ENCODE peak calls at places on chromosome 2, in four cellular contexts. O is kidney glomerular epithelial cell; S is naive thymus-derived CD8-positive, alpha-beta T cell; A is mesendoderm. Y is an unnamed sample.

GRCh38 chr2:28300921-28301341 is 91.7 kb upstream of the FOSL2 start:
- DNase-seq in S (no peak), O (no peak), A (no peak), Y (no peak)

GRCh38 chr2:169139993-169140767 is 70.8 kb downstream of the DHRS9 start:
- DNase-seq in A (peak; percentile 10), O (no peak), S (no peak), Y (no peak)

GRCh38 chr2:173090291-173090877 is 14.7 kb downstream of the MAP3K20 start:
- DNase-seq in O (peak; percentile 40), S (no peak), A (peak; percentile 84), Y (peak; percentile 11)

GRCh38 chr2:127174977-127175376 is 45.1 kb downstream of the CYP27C1 start:
- DNase-seq in A (no peak), O (peak; percentile 44), S (no peak), Y (no peak)

GRCh38 chr2:197813093-197813787 is 8.8 kb downstream of the PLCL1 start:
- DNase-seq in S (no peak), A (peak; percentile 63), O (peak; percentile 54), Y (no peak)

GRCh38 chr2:128623776-128624424 is 305.2 kb upstream of the HS6ST1 start:
- DNase-seq in S (no peak), A (no peak), O (no peak), Y (no peak)

GRCh38 chr2:232075080-232075479 is 113.6 kb downstream of the DIS3L2 start:
- DNase-seq in S (no peak), A (no peak), O (peak; percentile 3), Y (no peak)

GRCh38 chr2:236541008-236541562 is 28.5 kb upstream of the ACKR3 start:
- DNase-seq in A (no peak), O (no peak), S (no peak), Y (no peak)

GRCh38 chr2:234701421-234701820 is 204.5 kb upstream of the ARL4C start:
- DNase-seq in S (no peak), O (no peak), A (no peak), Y (no peak)

GRCh38 chr2:18167871-18168270 is 289.4 kb downstream of the KCNS3 start:
- DNase-seq in O (no peak), S (no peak), A (no peak), Y (no peak)

GRCh38 chr2:96535331-96535730 is 1.2 kb upstream of the ARID5A start:
- DNase-seq in O (no peak), S (no peak), A (no peak), Y (no peak)

GRCh38 chr2:80105020-80105419 is 199.5 kb downstream of the LRRTM1 start:
- DNase-seq in S (no peak), A (no peak), O (no peak), Y (no peak)

GRCh38 chr2:102843759-102844443 is 82.1 kb downstream of the TMEM182 start:
- DNase-seq in S (no peak), A (no peak), O (no peak), Y (no peak)

GRCh38 chr2:153606623-153607022 is 128.1 kb upstream of the RPRM start:
- DNase-seq in S (no peak), O (no peak), A (no peak), Y (no peak)

GRCh38 chr2:20451346-20451745 is 4.5 kb downstream of the RHOB start:
- DNase-seq in S (no peak), O (peak; percentile 83), A (no peak), Y (no peak)

GRCh38 chr2:241068942-241069810 is 32.9 kb downstream of the MTERF4 start:
- DNase-seq in O (no peak), A (no peak), S (no peak), Y (no peak)

GRCh38 chr2:165902929-165903328 is 50.6 kb downstream of the TTC21B start:
- DNase-seq in S (no peak), A (no peak), O (peak; percentile 3), Y (no peak)

GRCh38 chr2:185433824-185434223 is 304.8 kb upstream of the FSIP2 start:
- DNase-seq in S (no peak), A (no peak), O (no peak), Y (no peak)

GRCh38 chr2:239706407-239706806 is 305.6 kb upstream of the HDAC4 start:
- DNase-seq in O (no peak), A (peak; percentile 6), S (no peak), Y (peak; percentile 35)

GRCh38 chr2:48733067-48733503 is 22.4 kb downstream of the LHCGR start:
- DNase-seq in S (no peak), O (no peak), A (no peak), Y (no peak)

GRCh38 chr2:221133941-221134340 is 438.2 kb downstream of the EPHA4 start:
- DNase-seq in A (no peak), S (no peak), O (no peak), Y (no peak)

GRCh38 chr2:20106746-20107145 is 55.3 kb upstream of the LAPTM4A start:
- DNase-seq in S (peak; percentile 17), A (peak; percentile 78), O (no peak), Y (peak; percentile 83)

GRCh38 chr2:43326116-43326825 is 99.9 kb upstream of the ZFP36L2 start:
- DNase-seq in A (no peak), O (no peak), S (no peak), Y (no peak)

GRCh38 chr2:121210691-121211090 is 74.3 kb downstream of the TFCP2L1 start:
- DNase-seq in O (no peak), A (peak; percentile 29), S (no peak), Y (no peak)

GRCh38 chr2:211113294-211114175 is 557.1 kb downstream of the CPS1 start:
- DNase-seq in S (no peak), A (no peak), O (no peak), Y (no peak)

GRCh38 chr2:201254331-201254730 is 6.0 kb upstream of the CASP8 start:
- DNase-seq in O (no peak), A (peak; percentile 93), S (no peak), Y (no peak)

GRCh38 chr2:70906439-70907018 is 29.2 kb upstream of the ATP6V1B1 start:
- DNase-seq in A (no peak), S (no peak), O (no peak), Y (peak; percentile 37)

GRCh38 chr2:238225911-238226697 is 13.7 kb downstream of the HES6 start:
- DNase-seq in O (no peak), S (no peak), A (no peak), Y (no peak)

GRCh38 chr2:136319227-136319626 is 201.3 kb upstream of the CXCR4 start:
- DNase-seq in A (peak; percentile 76), O (no peak), S (no peak), Y (peak; percentile 28)

GRCh38 chr2:213766465-213766891 is 482.2 kb downstream of the SPAG16 start:
- DNase-seq in A (peak; percentile 8), S (no peak), O (no peak), Y (no peak)

GRCh38 chr2:30470426-30470825 is 23.4 kb downstream of the LCLAT1 start:
- DNase-seq in A (no peak), O (no peak), S (no peak), Y (no peak)

GRCh38 chr2:212532087-212532486 is 6.5 kb downstream of the ERBB4 start:
- DNase-seq in A (no peak), S (no peak), O (no peak), Y (no peak)

Y was measured in neural progenitor cell.